ENCODE peak calls at places on chromosome 17, in six cellular contexts. T is hepatocyte, X is GM23338, U is PC-3, Y is MM.1S, V is OCI-LY7. L is an unnamed sample.

GRCh38 chr17:869567-870530 is 87.7 kb downstream of the MRM3 start:
- DNase-seq in V (no peak), T (peak), X (no peak), U (peak), Y (no peak), L (peak)

GRCh38 chr17:58391302-58391984 is 25.9 kb downstream of the RNF43 start:
- DNase-seq in U (peak), V (no peak), X (no peak), Y (no peak), T (peak), L (peak)

GRCh38 chr17:42784811-42785592 is 4.6 kb downstream of the WNK4 start:
- DNase-seq in X (no peak), U (no peak), Y (no peak), V (no peak), T (no peak), L (no peak)

GRCh38 chr17:80105762-80106161 is 4.4 kb downstream of the GAA start:
- DNase-seq in T (no peak), V (no peak), Y (no peak), X (no peak), U (no peak), L (no peak)

GRCh38 chr17:62591323-62591722 is 36.1 kb upstream of the MRC2 start:
- DNase-seq in V (no peak), X (no peak), Y (no peak), T (no peak), U (no peak), L (no peak)

GRCh38 chr17:78359216-78359935 is 501 bp downstream of the SOCS3 start:
- DNase-seq in U (no peak), V (no peak), X (peak), Y (no peak), T (no peak), L (no peak)

GRCh38 chr17:33127706-33128105 is 136.1 kb downstream of the SPACA3 start:
- DNase-seq in V (no peak), T (no peak), X (no peak), Y (no peak), U (peak), L (no peak)

GRCh38 chr17:77423589-77424451 is 283.1 kb downstream of the SEC14L1 start:
- DNase-seq in T (peak), U (peak), V (no peak), Y (no peak), X (no peak), L (no peak)

GRCh38 chr17:55576237-55576998 is 65.2 kb upstream of the SMIM36 start:
- DNase-seq in V (no peak), Y (no peak), X (no peak), T (peak), U (peak), L (peak)

GRCh38 chr17:72362466-72363335 is 241.9 kb downstream of the SOX9 start:
- DNase-seq in X (no peak), T (no peak), Y (no peak), V (no peak), U (peak), L (no peak)

GRCh38 chr17:41131979-41132378 is 8.0 kb upstream of the KRTAP4-12 start:
- DNase-seq in X (no peak), T (no peak), U (peak), Y (no peak), V (no peak), L (peak)

GRCh38 chr17:31596382-31597323 is 205.2 kb downstream of the RAB11FIP4 start:
- DNase-seq in X (peak), U (peak), Y (peak), V (peak), T (peak), L (peak)

GRCh38 chr17:9174779-9175574 is 153.7 kb downstream of the NTN1 start:
- DNase-seq in T (no peak), V (no peak), X (no peak), U (no peak), Y (no peak), L (no peak)

GRCh38 chr17:14211778-14212177 is 24.9 kb downstream of the CDRT15 start:
- DNase-seq in Y (no peak), X (peak), U (no peak), V (no peak), T (no peak), L (no peak)

GRCh38 chr17:74491645-74492044 is 25.2 kb downstream of the CD300A start:
- DNase-seq in Y (no peak), X (no peak), U (no peak), V (no peak), T (no peak), L (no peak)

GRCh38 chr17:39739020-39739884 is 1.5 kb downstream of the GRB7 start:
- DNase-seq in X (peak), U (peak), T (peak), V (peak), Y (no peak), L (peak)

GRCh38 chr17:57373756-57374155 is 117.4 kb downstream of the MSI2 start:
- DNase-seq in U (no peak), V (no peak), Y (no peak), T (no peak), X (no peak), L (no peak)

GRCh38 chr17:1485748-1486376 is 6.6 kb downstream of the MYO1C start:
- DNase-seq in Y (peak), T (peak), V (peak), X (peak), U (peak), L (no peak)

GRCh38 chr17:59893617-59894100 is 738 bp downstream of the RPS6KB1 start:
- DNase-seq in U (peak), V (peak), T (peak), Y (peak), X (peak), L (no peak)

GRCh38 chr17:68288375-68288774 is 2.6 kb downstream of the SLC16A6 start:
- DNase-seq in V (peak), X (no peak), T (no peak), U (no peak), Y (no peak), L (no peak)

GRCh38 chr17:49016775-49017463 is 19.7 kb downstream of the IGF2BP1 start:
- DNase-seq in U (peak), V (no peak), Y (no peak), T (peak), X (no peak), L (peak)

GRCh38 chr17:1724351-1724868 is at the start of gene WDR81:
- DNase-seq in V (peak), U (peak), Y (peak), X (peak), T (peak), L (peak)

GRCh38 chr17:74478369-74479100 is 12.1 kb downstream of the CD300A start:
- DNase-seq in U (no peak), X (no peak), V (peak), Y (no peak), T (no peak), L (no peak)

GRCh38 chr17:82013341-82013740 is 9.3 kb downstream of the CENPX start:
- DNase-seq in Y (no peak), X (no peak), T (peak), U (no peak), V (no peak), L (no peak)

GRCh38 chr17:37358098-37358829 is 17.5 kb upstream of the C17orf78 start:
- DNase-seq in V (peak), Y (peak), T (peak), X (peak), U (peak), L (no peak)

GRCh38 chr17:9206989-9207317 is 185.6 kb downstream of the NTN1 start:
- DNase-seq in V (no peak), U (peak), X (no peak), Y (no peak), T (peak), L (no peak)

GRCh38 chr17:35709874-35710273 is 21.6 kb upstream of the RASL10B start:
- DNase-seq in X (no peak), Y (no peak), U (no peak), T (no peak), V (no peak), L (peak)

GRCh38 chr17:40515011-40515410 is 13.6 kb upstream of the TNS4 start:
- DNase-seq in Y (no peak), X (no peak), U (no peak), V (no peak), T (no peak), L (no peak)

GRCh38 chr17:38572665-38573365 is 32.9 kb downstream of the SRCIN1 start:
- DNase-seq in U (peak), Y (peak), V (no peak), T (peak), X (peak), L (no peak)

GRCh38 chr17:40530988-40531971 is 29.9 kb upstream of the TNS4 start:
- DNase-seq in U (no peak), Y (peak), V (peak), T (no peak), X (no peak), L (no peak)

GRCh38 chr17:78888911-78889496 is 14.0 kb downstream of the CEP295NL start:
- DNase-seq in U (no peak), T (no peak), V (no peak), X (no peak), Y (peak), L (no peak)

DNA sequence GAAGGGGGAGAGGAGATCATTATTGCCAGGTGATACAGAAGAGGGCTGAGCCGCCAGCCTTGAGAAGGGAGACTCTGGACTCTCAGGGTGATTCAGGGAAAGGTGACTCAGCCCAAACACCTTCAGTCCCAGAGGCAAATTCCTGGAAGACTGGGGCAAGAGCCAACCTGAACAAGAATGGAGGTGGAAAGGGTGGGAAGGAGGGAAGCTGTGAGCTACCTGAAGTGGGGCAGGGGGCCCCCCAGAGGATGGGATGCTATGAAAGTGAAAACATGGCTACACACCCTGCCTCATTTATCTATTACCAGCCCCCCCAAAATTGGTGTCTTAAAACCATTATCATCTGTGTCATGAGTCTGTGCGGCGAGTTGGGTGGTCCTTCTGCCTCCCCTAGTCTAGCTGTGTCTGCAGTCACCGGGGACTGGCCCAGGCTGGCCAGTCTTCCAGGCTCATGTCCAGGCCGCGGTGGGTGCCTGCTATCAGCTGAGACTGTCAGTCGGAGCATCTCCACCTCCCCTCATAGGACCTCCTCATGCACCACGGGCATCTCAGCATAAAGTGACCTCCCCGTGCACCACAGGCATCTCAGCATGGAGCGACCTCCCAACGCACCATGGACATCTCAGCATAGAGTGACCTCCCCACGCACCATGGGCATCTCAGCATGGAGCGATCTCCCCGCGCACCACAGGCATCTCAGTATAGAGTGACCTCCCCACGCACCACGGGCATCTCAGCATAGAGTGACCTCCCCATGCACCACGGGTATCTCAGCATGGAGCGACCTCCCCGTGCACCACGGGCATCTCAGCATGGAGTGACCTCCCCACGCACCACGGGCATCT is 3.2 kb upstream of the SLC47A2 start:
- DNase-seq in X (no peak), U (peak), V (no peak), Y (no peak), T (peak), L (no peak)
- TF ChIP-seq EZH2phosphoT487 in X (no peak), U (no peak), V (no peak), Y (no peak), T (no peak), L (no peak)

GRCh38 chr17:50457621-50458020 is 11.1 kb downstream of the CHAD start:
- DNase-seq in V (no peak), U (no peak), T (no peak), X (no peak), Y (no peak), L (no peak)

GRCh38 chr17:50459756-50460155 is 8.9 kb downstream of the CHAD start:
- DNase-seq in U (no peak), T (no peak), X (no peak), Y (no peak), V (peak), L (no peak)

GRCh38 chr17:50460831-50461526 is 7.7 kb downstream of the CHAD start:
- DNase-seq in T (no peak), Y (no peak), U (no peak), V (no peak), X (no peak), L (no peak)

GRCh38 chr17:50458290-50458689 is 10.4 kb downstream of the CHAD start:
- DNase-seq in X (no peak), V (no peak), Y (no peak), U (peak), T (no peak), L (no peak)

DNA sequence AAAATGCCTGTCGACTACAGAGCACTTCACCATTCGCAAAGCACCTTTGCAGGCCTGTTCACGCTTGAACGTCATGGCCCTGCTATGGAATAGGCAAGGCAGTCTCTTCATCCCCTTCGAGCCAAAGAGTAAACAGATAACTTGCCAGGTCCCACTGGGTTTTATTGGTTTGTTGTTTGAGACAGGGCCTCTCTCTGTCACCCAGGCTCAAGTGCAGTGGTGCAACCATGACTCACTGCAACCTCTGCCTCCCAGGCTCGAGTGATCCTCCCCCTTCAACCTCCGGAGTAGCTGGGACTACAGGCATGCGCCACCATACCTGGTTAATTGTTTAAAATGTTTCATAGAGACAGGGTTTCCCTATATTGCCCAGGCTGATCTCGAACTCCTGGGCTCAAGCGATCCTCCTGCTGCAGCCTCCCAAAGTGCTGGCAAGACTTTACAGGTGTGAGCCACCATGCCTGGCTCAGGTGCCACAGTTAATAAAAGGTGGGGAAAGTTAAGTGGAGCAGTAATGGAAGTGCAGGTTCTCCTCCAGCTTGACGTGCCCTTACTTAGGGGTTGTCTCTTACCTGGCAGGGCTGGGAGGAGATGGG is 9.5 kb downstream of the CHAD start:
- DNase-seq in X (no peak), V (no peak), U (peak), Y (no peak), T (peak), L (peak)
- TF ChIP-seq EZH2phosphoT487 in X (no peak), V (no peak), U (no peak), Y (no peak), T (no peak), L (no peak)

GRCh38 chr17:45292696-45293412 is 24.0 kb downstream of the MAP3K14 start:
- DNase-seq in V (no peak), T (no peak), Y (no peak), U (no peak), X (no peak), L (no peak)

GRCh38 chr17:45293413-45294211 is 23.2 kb downstream of the MAP3K14 start:
- DNase-seq in X (no peak), Y (no peak), U (peak), V (no peak), T (peak), L (peak)

GRCh38 chr17:45296003-45296832 is 20.6 kb downstream of the MAP3K14 start:
- DNase-seq in Y (peak), X (no peak), V (peak), T (no peak), U (peak), L (no peak)

GRCh38 chr17:45296833-45297124 is 20.0 kb downstream of the MAP3K14 start:
- DNase-seq in T (no peak), X (no peak), U (peak), V (no peak), Y (no peak), L (no peak)

DNA sequence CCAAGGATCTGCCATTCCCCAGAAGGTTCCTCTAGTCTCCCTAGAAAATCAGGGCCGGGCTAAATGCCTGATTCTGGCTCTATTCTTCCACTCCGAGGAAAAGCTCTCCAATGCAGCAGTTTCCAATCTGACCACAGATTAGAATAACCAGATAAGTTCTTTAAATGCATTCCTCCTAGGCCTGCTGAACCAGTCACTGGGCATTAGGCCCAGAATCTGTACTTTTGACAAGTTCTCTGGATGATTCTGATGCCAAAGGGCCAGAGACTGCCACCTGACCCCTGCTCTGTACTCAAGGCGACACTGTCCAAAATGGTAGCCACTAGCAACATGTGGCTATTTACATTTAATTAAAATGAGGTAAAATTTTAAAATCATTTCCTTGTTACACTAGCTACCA is 22.3 kb downstream of the MAP3K14 start:
- DNase-seq in U (peak), V (no peak), X (no peak), Y (no peak), T (no peak), L (no peak)
- TF ChIP-seq EZH2phosphoT487 in U (no peak), V (no peak), X (no peak), Y (no peak), T (no peak), L (no peak)

GRCh38 chr17:29090746-29091395 is 47.9 kb downstream of the PIPOX start:
- DNase-seq in Y (no peak), X (no peak), T (no peak), V (no peak), U (no peak), L (no peak)

GRCh38 chr17:29093090-29093871 is 50.3 kb downstream of the PIPOX start:
- DNase-seq in X (no peak), T (no peak), U (no peak), Y (no peak), V (no peak), L (no peak)

GRCh38 chr17:29091591-29092291 is 48.8 kb downstream of the PIPOX start:
- DNase-seq in V (no peak), X (no peak), U (no peak), Y (no peak), T (no peak), L (no peak)

GRCh38 chr17:29086628-29087332 is 43.8 kb downstream of the PIPOX start:
- DNase-seq in U (no peak), T (no peak), Y (no peak), X (peak), V (no peak), L (no peak)

DNA sequence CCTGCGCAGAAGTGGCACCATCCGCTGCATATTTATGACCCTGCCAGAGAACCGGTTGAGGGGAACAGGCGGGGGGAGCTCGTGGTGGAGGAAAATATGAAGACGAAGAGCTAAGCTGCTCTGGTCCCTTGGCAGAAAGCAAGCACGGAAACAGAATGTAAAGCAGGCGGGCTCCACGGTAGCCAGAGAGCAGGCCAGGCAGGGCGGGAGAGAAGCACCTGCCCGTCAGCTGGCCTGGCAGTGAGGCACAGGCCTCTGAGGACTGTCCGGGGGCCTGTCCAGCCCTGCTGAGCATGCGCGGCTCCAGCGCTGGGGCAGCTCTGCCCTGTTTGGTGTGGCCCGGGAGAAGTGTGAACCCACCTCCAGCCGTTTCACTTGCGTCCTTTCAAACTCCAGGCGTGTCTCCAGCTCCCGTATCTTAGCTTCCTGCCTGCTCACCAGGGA is 46.7 kb downstream of the PIPOX start:
- DNase-seq in T (no peak), X (no peak), V (no peak), U (no peak), Y (no peak), L (no peak)
- TF ChIP-seq EZH2phosphoT487 in T (no peak), X (no peak), V (no peak), U (no peak), Y (no peak), L (no peak)

DNA sequence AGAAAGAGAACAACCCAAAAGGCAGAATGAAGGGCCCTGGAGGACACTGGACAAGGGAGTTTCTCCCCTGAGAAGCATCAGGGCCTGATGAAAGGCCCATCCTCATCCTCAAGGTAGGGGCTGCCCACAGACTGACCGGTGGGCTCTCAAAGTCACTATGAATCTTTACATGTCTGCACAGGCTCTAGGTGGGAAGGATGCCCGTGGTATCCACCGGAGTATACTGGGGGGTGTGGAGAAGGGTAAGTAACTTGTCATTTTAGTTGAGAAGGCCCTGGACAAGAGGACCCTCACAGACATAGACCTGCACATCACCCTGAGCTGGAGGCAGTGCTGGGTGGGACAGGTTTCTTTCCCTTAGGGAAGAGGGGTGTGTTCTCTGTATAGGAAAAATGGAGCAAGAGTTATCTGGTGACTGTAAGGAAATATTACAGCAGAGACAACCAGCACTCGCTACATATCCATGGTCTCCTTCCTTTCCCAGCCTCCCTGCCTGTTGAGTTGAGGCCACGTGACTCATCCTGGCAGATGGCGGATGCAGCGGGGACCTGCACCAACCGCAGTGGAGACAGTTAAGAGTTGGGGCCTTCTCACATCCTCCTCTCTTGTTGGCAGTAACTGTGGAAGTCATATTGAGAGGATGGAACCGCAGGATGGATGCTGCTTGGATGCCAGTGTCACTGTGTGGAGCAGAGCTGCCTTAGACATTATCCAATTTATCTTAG is 45.6 kb upstream of the KCNJ12 start:
- DNase-seq in U (no peak), V (no peak), X (no peak), T (no peak), Y (no peak), L (no peak)
- TF ChIP-seq EZH2phosphoT487 in U (no peak), V (no peak), X (no peak), T (no peak), Y (no peak), L (no peak)

GRCh38 chr17:67281736-67282135 is 36.7 kb upstream of the HELZ start:
- DNase-seq in V (no peak), X (no peak), T (no peak), Y (no peak), U (no peak), L (no peak)
- TF ChIP-seq EZH2phosphoT487 in V (no peak), X (no peak), T (no peak), Y (no peak), U (no peak), L (no peak)